ENCODE peak calls at places on chromosomes 13 and 19, in six cellular contexts. One of them, this sample, is unnamed.

GRCh38 chr13:86402500-86402899 is 603.3 kb upstream of the SLITRK6 start:
- DNase-seq in NCI-H774: no peak
- DNase-seq in naive B cell: no peak
- DNase-seq in NCI-H187 treated with DMSO at 0.1 percent for 48 hours: no peak
- DNase-seq in Calu3: no peak
- DNase-seq in fibroblast of the conjunctiva: no peak
- DNase-seq in this sample: no peak

GRCh38 chr19:33460221-33460908 is 61.2 kb downstream of the PEPD start:
- DNase-seq in Calu3: no peak
- DNase-seq in NCI-H187 treated with DMSO at 0.1 percent for 48 hours: no peak
- DNase-seq in fibroblast of the conjunctiva: no peak
- DNase-seq in naive B cell: no peak
- DNase-seq in NCI-H774: no peak
- DNase-seq in this sample: peak; percentile 33

GRCh38 chr19:17318966-17319365 is 9.6 kb downstream of the DDA1 start:
- DNase-seq in naive B cell: no peak
- DNase-seq in NCI-H774: no peak
- DNase-seq in NCI-H187 treated with DMSO at 0.1 percent for 48 hours: no peak
- DNase-seq in Calu3: no peak
- DNase-seq in fibroblast of the conjunctiva: no peak
- DNase-seq in this sample: no peak

GRCh38 chr13:26878465-26878864 is 117.9 kb upstream of the GPR12 start:
- DNase-seq in Calu3: no peak
- DNase-seq in fibroblast of the conjunctiva: no peak
- DNase-seq in NCI-H774: no peak
- DNase-seq in NCI-H187 treated with DMSO at 0.1 percent for 48 hours: no peak
- DNase-seq in naive B cell: no peak
- DNase-seq in this sample: no peak

GRCh38 chr13:49046534-49046933 is 70.8 kb downstream of the FNDC3A start:
- DNase-seq in Calu3: no peak
- DNase-seq in naive B cell: no peak
- DNase-seq in fibroblast of the conjunctiva: no peak
- DNase-seq in NCI-H774: no peak
- DNase-seq in NCI-H187 treated with DMSO at 0.1 percent for 48 hours: no peak
- DNase-seq in this sample: no peak

GRCh38 chr19:4051175-4052101 is 15.3 kb downstream of the ZBTB7A start:
- DNase-seq in naive B cell: no peak
- DNase-seq in NCI-H187 treated with DMSO at 0.1 percent for 48 hours: no peak
- DNase-seq in Calu3: peak; percentile 69
- DNase-seq in fibroblast of the conjunctiva: no peak
- DNase-seq in NCI-H774: no peak
- DNase-seq in this sample: no peak

GRCh38 chr19:1261863-1262686 is 7.1 kb upstream of the CIRBP start:
- DNase-seq in naive B cell: no peak
- DNase-seq in fibroblast of the conjunctiva: no peak
- DNase-seq in NCI-H774: peak; percentile 11
- DNase-seq in NCI-H187 treated with DMSO at 0.1 percent for 48 hours: no peak
- DNase-seq in Calu3: peak; percentile 75
- DNase-seq in this sample: no peak

GRCh38 chr13:105070452-105070851 is 1465.0 kb downstream of the EFNB2 start:
- DNase-seq in Calu3: no peak
- DNase-seq in NCI-H187 treated with DMSO at 0.1 percent for 48 hours: no peak
- DNase-seq in fibroblast of the conjunctiva: no peak
- DNase-seq in naive B cell: no peak
- DNase-seq in NCI-H774: no peak
- DNase-seq in this sample: no peak

GRCh38 chr13:39616087-39616694 is 13.2 kb upstream of the LHFPL6 start:
- DNase-seq in NCI-H187 treated with DMSO at 0.1 percent for 48 hours: peak; percentile 8
- DNase-seq in Calu3: peak; percentile 29
- DNase-seq in naive B cell: peak; percentile 40
- DNase-seq in NCI-H774: peak; percentile 40
- DNase-seq in fibroblast of the conjunctiva: peak; percentile 64
- DNase-seq in this sample: peak; percentile 58

GRCh38 chr13:37657134-37657533 is 58.6 kb upstream of the POSTN start:
- DNase-seq in fibroblast of the conjunctiva: no peak
- DNase-seq in naive B cell: no peak
- DNase-seq in NCI-H774: no peak
- DNase-seq in Calu3: no peak
- DNase-seq in NCI-H187 treated with DMSO at 0.1 percent for 48 hours: no peak
- DNase-seq in this sample: no peak

GRCh38 chr13:27981006-27981708 is 7.3 kb downstream of the URAD start:
- DNase-seq in NCI-H774: no peak
- DNase-seq in NCI-H187 treated with DMSO at 0.1 percent for 48 hours: no peak
- DNase-seq in naive B cell: no peak
- DNase-seq in fibroblast of the conjunctiva: no peak
- DNase-seq in Calu3: no peak
- DNase-seq in this sample: no peak

GRCh38 chr19:54266133-54266532 is 9.1 kb upstream of the LILRB5 start:
- DNase-seq in NCI-H774: peak; percentile 3
- DNase-seq in NCI-H187 treated with DMSO at 0.1 percent for 48 hours: no peak
- DNase-seq in fibroblast of the conjunctiva: peak; percentile 43
- DNase-seq in naive B cell: peak; percentile 69
- DNase-seq in Calu3: peak; percentile 93
- DNase-seq in this sample: peak; percentile 10

GRCh38 chr13:99154064-99154463 is 46.6 kb upstream of the UBAC2 start:
- DNase-seq in NCI-H774: no peak
- DNase-seq in fibroblast of the conjunctiva: no peak
- DNase-seq in naive B cell: no peak
- DNase-seq in Calu3: no peak
- DNase-seq in NCI-H187 treated with DMSO at 0.1 percent for 48 hours: no peak
- DNase-seq in this sample: no peak